ENCODE peak calls at places on chromosomes 12 and 14, in ten cellular contexts. P is T-helper 2 cell; Y is AG08395; J is SK-N-DZ; I is activated CD4-positive, alpha-beta T cell treated with anti-CD3 and anti-CD28 coated beads, Interleukin-2, amount 10 ng/mL, durations not matched to agents 7 days and 5 days; M is retina; U is effector CD4-positive, alpha-beta T cell; K is fibroblast of the conjunctiva; Z is lower lobe of right lung; W is brain microvascular endothelial cell. L is an unnamed sample.

GRCh38 chr12:125999643-126000042 is 934.4 kb downstream of the AACS start:
- DNase-seq in U (no peak), K (no peak), Z (no peak), J (no peak), M (no peak), W (no peak), Y (no peak), I (no peak), P (no peak), L (no peak)

GRCh38 chr12:52956987-52957386 is 8.1 kb downstream of the KRT18 start:
- DNase-seq in J (no peak), Z (no peak), K (no peak), I (peak; percentile 13), Y (no peak), P (no peak), M (no peak), W (peak; percentile 29), U (no peak), L (no peak)

GRCh38 chr14:99075771-99076370 is 196.1 kb downstream of the BCL11B start:
- DNase-seq in K (no peak), P (no peak), Y (peak; percentile 21), Z (no peak), I (no peak), U (no peak), M (no peak), J (no peak), W (no peak), L (no peak)

GRCh38 chr12:11710431-11710830 is 61.0 kb downstream of the ETV6 start:
- DNase-seq in M (no peak), K (no peak), Y (no peak), I (no peak), J (no peak), U (no peak), W (no peak), P (no peak), Z (no peak), L (no peak)

GRCh38 chr12:53985900-53986685 is 1.1 kb downstream of the HOXC10 start:
- DNase-seq in M (no peak), U (no peak), Z (no peak), P (no peak), Y (peak; percentile 47), K (no peak), W (no peak), J (no peak), I (no peak), L (no peak)

GRCh38 chr14:55271572-55272414 is 572 bp downstream of the FBXO34 start:
- DNase-seq in U (peak; percentile 34), Z (peak; percentile 82), I (peak; percentile 69), K (peak; percentile 52), J (peak; percentile 78), W (peak; percentile 76), Y (peak; percentile 84), P (peak; percentile 17), M (peak; percentile 87), L (peak; percentile 77)

GRCh38 chr12:23066095-23066494 is 441.1 kb downstream of the ETNK1 start:
- DNase-seq in K (no peak), U (no peak), Y (no peak), Z (no peak), I (no peak), P (no peak), J (no peak), W (no peak), M (no peak), L (no peak)

GRCh38 chr14:40842816-40843215 is 763.9 kb upstream of the LRFN5 start:
- DNase-seq in K (no peak), J (no peak), U (no peak), I (no peak), Y (no peak), Z (no peak), P (no peak), M (no peak), W (no peak), L (no peak)

GRCh38 chr14:100092832-100093231 is 27.6 kb downstream of the EVL start:
- DNase-seq in U (no peak), P (no peak), K (no peak), M (no peak), I (no peak), W (no peak), J (no peak), Y (no peak), Z (no peak), L (no peak)

GRCh38 chr14:49893309-49894213 is 679 bp downstream of the ARF6 start:
- DNase-seq in P (peak; percentile 79), Y (peak; percentile 58), I (peak; percentile 81), Z (peak; percentile 86), W (peak; percentile 49), U (peak; percentile 62), J (peak; percentile 9), M (no peak), K (no peak), L (peak; percentile 51)

GRCh38 chr12:71947645-71948105 is 9.0 kb downstream of the TPH2 start:
- DNase-seq in Y (peak; percentile 19), P (no peak), U (no peak), W (no peak), K (no peak), Z (peak; percentile 44), M (peak; percentile 69), I (no peak), J (peak; percentile 46), L (no peak)

GRCh38 chr14:68548194-68549056 is 244.4 kb downstream of the ZFP36L1 start:
- DNase-seq in W (peak; percentile 95), I (no peak), P (no peak), M (peak; percentile 71), K (peak; percentile 95), J (peak; percentile 30), Y (peak; percentile 88), U (no peak), Z (peak; percentile 78), L (peak; percentile 85)

GRCh38 chr14:99412122-99413061 is 68.3 kb downstream of the SETD3 start:
- DNase-seq in Z (no peak), W (peak; percentile 84), M (no peak), P (no peak), I (no peak), J (no peak), U (no peak), K (no peak), Y (no peak), L (no peak)

GRCh38 chr14:66398437-66398836 is 87.7 kb upstream of the CCDC196 start:
- DNase-seq in W (no peak), P (no peak), J (no peak), Z (no peak), Y (no peak), U (no peak), K (no peak), I (no peak), M (no peak), L (no peak)

GRCh38 chr12:1130164-1130563 is 139.1 kb downstream of the ERC1 start:
- DNase-seq in Y (no peak), Z (no peak), P (no peak), I (no peak), U (no peak), W (no peak), K (no peak), M (no peak), J (no peak), L (no peak)

GRCh38 chr12:104662203-104662602 is 205.5 kb downstream of the CHST11 start:
- DNase-seq in Y (no peak), K (no peak), U (no peak), W (no peak), I (no peak), J (no peak), Z (no peak), P (no peak), M (no peak), L (no peak)

GRCh38 chr14:59055439-59056045 is 132.9 kb upstream of the DAAM1 start:
- DNase-seq in J (peak; percentile 37), Z (no peak), I (peak; percentile 51), U (no peak), K (peak; percentile 42), W (peak; percentile 58), M (no peak), P (no peak), Y (peak; percentile 78), L (peak; percentile 29)

GRCh38 chr14:65791551-65791981 is 379.0 kb downstream of the FUT8 start:
- DNase-seq in J (peak; percentile 32), I (no peak), K (no peak), M (no peak), W (peak; percentile 85), Z (no peak), P (no peak), U (no peak), Y (peak; percentile 48), L (no peak)

GRCh38 chr14:102629011-102629444 is 36.6 kb downstream of the RCOR1 start:
- DNase-seq in Y (no peak), U (no peak), P (no peak), I (no peak), M (no peak), W (no peak), K (no peak), Z (no peak), J (no peak), L (no peak)

GRCh38 chr12:64236549-64236948 is 14.5 kb upstream of the KICS2 start:
- DNase-seq in U (no peak), J (peak; percentile 17), Z (no peak), Y (peak; percentile 7), I (no peak), P (no peak), W (peak; percentile 6), M (no peak), K (no peak), L (no peak)

GRCh38 chr12:79409562-79409961 is 281.2 kb downstream of the PAWR start:
- DNase-seq in M (no peak), U (no peak), P (no peak), Y (peak; percentile 74), W (peak; percentile 72), K (peak; percentile 77), J (no peak), I (no peak), Z (no peak), L (no peak)

GRCh38 chr12:12511895-12512674 is 50.6 kb downstream of the DUSP16 start:
- DNase-seq in M (no peak), J (peak; percentile 82), Y (no peak), K (no peak), Z (no peak), U (no peak), P (no peak), W (no peak), I (no peak), L (no peak)

GRCh38 chr12:92079054-92079385 is 66.6 kb downstream of the BTG1 start:
- DNase-seq in U (no peak), P (no peak), I (no peak), J (no peak), W (no peak), K (no peak), Y (peak; percentile 9), Z (no peak), M (no peak), L (no peak)

GRCh38 chr14:103879570-103880333 is 32.4 kb upstream of the PPP1R13B start:
- DNase-seq in W (no peak), Y (peak; percentile 66), P (no peak), K (no peak), J (no peak), M (no peak), Z (peak; percentile 82), U (no peak), I (no peak), L (peak; percentile 74)

GRCh38 chr12:28089363-28089762 is 100.9 kb upstream of the CCDC91 start:
- DNase-seq in K (no peak), P (no peak), Z (no peak), Y (peak; percentile 40), U (no peak), W (peak; percentile 47), M (no peak), I (no peak), J (no peak), L (no peak)

GRCh38 chr14:76908834-76909233 is 82.6 kb downstream of the LRRC74A start:
- DNase-seq in Y (no peak), Z (peak; percentile 62), I (peak; percentile 85), J (no peak), U (no peak), K (no peak), W (no peak), M (no peak), P (no peak), L (no peak)

GRCh38 chr14:103293465-103293864 is 40.6 kb upstream of the EIF5 start:
- DNase-seq in P (no peak), M (no peak), U (no peak), W (no peak), I (no peak), Y (no peak), Z (no peak), K (no peak), J (no peak), L (no peak)

GRCh38 chr12:120758798-120759590 is 33.4 kb downstream of the ACADS start:
- DNase-seq in I (no peak), J (no peak), P (no peak), W (no peak), K (no peak), U (no peak), Y (no peak), Z (no peak), M (no peak), L (no peak)

L was measured in adrenal gland.